ENCODE peak calls at places on chromosomes 16 and 17, in five cellular contexts. C, Y, Z, I and V are unnamed samples.
A peak's percentile ranks its signal among the peaks of the same experiment; 100 is the strongest.

GRCh38 chr17:65228734-65229390 is 91.7 kb downstream of the RGS9 start:
- DNase-seq in C (no peak), Y (no peak), Z (no peak), I (peak; percentile 67), V (no peak)

GRCh38 chr17:78993241-78993956 is 13.7 kb upstream of the LGALS3BP start:
- DNase-seq in C (peak; percentile 77), Y (no peak), Z (peak; percentile 70), I (no peak), V (no peak)

GRCh38 chr17:63641678-63642077 is 19.5 kb downstream of the MAP3K3 start:
- DNase-seq in C (no peak), Y (no peak), Z (no peak), I (no peak), V (no peak)

GRCh38 chr16:88747588-88748301 is 37.3 kb downstream of the PIEZO1 start:
- DNase-seq in C (peak; percentile 83), Y (no peak), Z (no peak), I (peak; percentile 53), V (peak; percentile 52)

GRCh38 chr17:7295230-7296180 is 1.1 kb upstream of the YBX2 start:
- DNase-seq in C (no peak), Y (no peak), Z (no peak), I (no peak), V (no peak)

GRCh38 chr16:10558746-10559641 is 21.4 kb downstream of the EMP2 start:
- DNase-seq in C (no peak), Y (peak; percentile 72), Z (peak; percentile 52), I (peak; percentile 86), V (no peak)

GRCh38 chr17:43517615-43518386 is 28.3 kb downstream of the ETV4 start:
- DNase-seq in C (no peak), Y (no peak), Z (no peak), I (no peak), V (no peak)

GRCh38 chr16:78094998-78095397 is 4.5 kb upstream of the WWOX start:
- DNase-seq in C (no peak), Y (no peak), Z (no peak), I (no peak), V (no peak)

GRCh38 chr16:2829501-2830354 is at the start of gene ZG16B:
- DNase-seq in C (no peak), Y (peak; percentile 44), Z (no peak), I (peak; percentile 77), V (no peak)

GRCh38 chr16:4679854-4680636 is 13.3 kb upstream of the NUDT16L1 start:
- DNase-seq in C (no peak), Y (peak; percentile 71), Z (peak; percentile 74), I (peak; percentile 91), V (peak; percentile 88)

GRCh38 chr16:4681471-4682083 is 11.8 kb upstream of the NUDT16L1 start:
- DNase-seq in C (no peak), Y (no peak), Z (no peak), I (no peak), V (no peak)

GRCh38 chr16:4682084-4682581 is 11.2 kb upstream of the NUDT16L1 start:
- DNase-seq in C (no peak), Y (no peak), Z (no peak), I (no peak), V (no peak)

GRCh38 chr16:4679156-4679853 is 14.1 kb upstream of the NUDT16L1 start:
- DNase-seq in C (no peak), Y (peak; percentile 43), Z (no peak), I (no peak), V (no peak)

GRCh38 chr16:4680673-4681470 is 12.5 kb upstream of the NUDT16L1 start:
- DNase-seq in C (no peak), Y (peak; percentile 36), Z (peak; percentile 87), I (no peak), V (no peak)
- H3K27ac ChIP-seq in C (no peak overlapping the region), Y (peak overlapping the region; percentile 97), Z (peak overlapping the region; percentile 19), I (peak overlapping the region; percentile 85), V (no peak overlapping the region)

DNA sequence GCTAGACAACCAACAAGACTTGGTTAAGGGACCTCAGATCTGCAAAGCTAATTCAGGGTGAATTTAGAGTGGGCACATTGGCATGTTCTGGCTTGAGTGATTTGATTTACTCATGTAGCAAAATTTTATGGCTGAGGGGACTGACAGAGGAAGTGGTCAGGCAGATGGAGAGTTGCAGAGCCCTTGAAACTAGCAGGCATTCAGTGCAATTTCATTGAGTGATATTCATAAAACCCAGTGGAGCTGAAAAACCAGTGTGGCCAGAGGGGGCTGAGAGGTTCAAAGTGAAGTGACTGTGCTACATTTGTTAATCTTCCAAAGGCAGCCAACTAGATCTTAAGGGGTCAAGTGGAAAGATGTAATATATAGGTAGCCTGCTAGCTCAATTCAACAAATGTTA is 2.2 kb upstream of the TMEM94 start:
- DNase-seq in C (no peak), Y (no peak), Z (no peak), I (no peak), V (peak; percentile 48)
- H3K27ac ChIP-seq in C (no peak overlapping the region), Y (no peak overlapping the region), Z (no peak overlapping the region), I (no peak overlapping the region), V (no peak overlapping the region)

GRCh38 chr16:75113046-75113491 is 3.5 kb downstream of the LDHD start:
- DNase-seq in C (peak; percentile 40), Y (no peak), Z (no peak), I (no peak), V (no peak)

GRCh38 chr16:75112281-75113045 is 4.1 kb downstream of the LDHD start:
- DNase-seq in C (no peak), Y (no peak), Z (no peak), I (no peak), V (no peak)

GRCh38 chr16:75110637-75111513 is 5.7 kb downstream of the LDHD start:
- DNase-seq in C (peak; percentile 89), Y (peak; percentile 80), Z (peak; percentile 87), I (peak; percentile 75), V (peak; percentile 79)

GRCh38 chr16:75109732-75110243 is 6.8 kb downstream of the LDHD start:
- DNase-seq in C (peak; percentile 36), Y (no peak), Z (peak; percentile 36), I (peak; percentile 61), V (no peak)

DNA sequence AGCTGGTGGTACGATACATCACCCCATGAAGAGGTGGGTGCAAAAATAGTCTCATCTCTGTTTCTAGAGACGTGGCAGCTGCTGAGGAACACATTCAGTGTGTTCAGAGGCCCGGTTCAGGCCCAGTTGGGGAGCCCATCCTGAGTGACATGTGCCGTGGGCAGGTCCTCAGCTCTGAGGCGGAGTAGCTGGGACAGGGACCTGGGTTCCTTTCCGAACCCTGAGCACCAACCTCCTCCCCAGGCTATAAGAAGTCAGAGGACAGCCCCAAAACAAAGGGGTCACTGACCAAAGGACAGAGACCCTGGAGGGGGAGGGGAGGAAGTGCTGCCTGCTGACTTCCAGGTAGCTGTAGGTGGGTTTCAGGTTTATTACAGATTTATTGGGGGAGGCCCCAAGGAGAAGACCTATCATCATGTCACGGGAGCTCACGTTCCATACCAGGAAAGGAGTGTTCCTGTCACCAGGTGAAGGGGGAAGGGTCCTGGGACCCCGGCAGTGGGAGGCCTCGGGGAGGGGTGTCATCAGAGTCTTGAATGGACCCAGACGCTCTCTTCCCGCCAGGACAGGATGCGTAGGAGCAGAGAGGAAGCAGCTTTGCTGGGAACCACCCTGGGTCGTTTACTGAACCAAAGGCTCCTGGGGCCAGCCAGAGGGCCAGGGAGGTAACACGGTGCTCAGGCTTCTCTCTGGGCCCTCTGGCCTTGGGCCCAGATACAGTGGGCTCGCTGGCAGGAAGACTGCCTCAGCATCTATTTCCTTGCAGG is 4.9 kb downstream of the LDHD start:
- DNase-seq in C (peak; percentile 35), Y (no peak), Z (no peak), I (no peak), V (no peak)
- H3K27ac ChIP-seq in C (no peak overlapping the region), Y (peak overlapping the region; percentile 91), Z (peak overlapping the region; percentile 89), I (no peak overlapping the region), V (no peak overlapping the region)

DNA sequence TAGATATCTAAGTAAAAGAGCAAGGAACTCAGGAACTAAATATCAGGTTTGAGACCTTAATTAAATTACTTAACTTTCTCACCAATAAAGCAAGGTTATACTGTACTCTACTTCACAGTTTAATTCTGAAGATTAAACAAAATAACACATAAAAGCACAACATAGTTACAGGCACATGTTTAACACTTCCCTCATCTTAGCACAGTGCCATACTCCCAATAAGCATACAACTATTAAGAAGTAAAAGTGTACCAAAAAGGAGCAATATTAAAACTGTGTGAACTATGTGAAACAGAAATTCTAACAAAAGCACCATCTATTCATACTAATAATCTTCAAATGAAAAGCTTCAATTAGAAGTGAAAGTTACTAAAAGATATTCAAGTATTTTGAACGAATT is 2.2 kb downstream of the APPBP2 start:
- DNase-seq in C (no peak), Y (no peak), Z (no peak), I (no peak), V (no peak)
- H3K27ac ChIP-seq in C (no peak overlapping the region), Y (no peak overlapping the region), Z (no peak overlapping the region), I (no peak overlapping the region), V (no peak overlapping the region)